ENCODE peak calls at places on chromosomes 3 and 15, in eight cellular contexts. Z, V, Q, B, E, U, X and Y are unnamed samples. For H3K4me1, the result is how much of the 10 kb centered on the place peaks cover.

GRCh38 chr3:148102156-148102555 is 595.5 kb upstream of the AGTR1 start:
- DNase-seq in Z (peak), V (no peak), Q (no peak), B (no peak), E (no peak), U (no peak), X (no peak), Y (no peak)

GRCh38 chr15:39878401-39878775 is 41.7 kb downstream of the GPR176 start:
- DNase-seq in Z (no peak), V (no peak), Q (no peak), B (no peak), E (no peak), U (no peak), X (no peak), Y (no peak)

GRCh38 chr15:58604455-58604923 is 145.0 kb downstream of the ADAM10 start:
- DNase-seq in Z (no peak), V (no peak), Q (no peak), B (no peak), E (peak), U (no peak), X (no peak), Y (no peak)

GRCh38 chr15:31487811-31488436 is 161.3 kb downstream of the KLF13 start:
- DNase-seq in Z (peak), V (no peak), Q (no peak), B (peak), E (peak), U (peak), X (no peak), Y (no peak)

GRCh38 chr3:65619391-65620298 is 419.1 kb downstream of the MAGI1 start:
- DNase-seq in Z (peak), V (no peak), Q (no peak), B (no peak), E (no peak), U (no peak), X (no peak), Y (no peak)

GRCh38 chr15:41487802-41488201 is 5.9 kb upstream of the ITPKA start:
- DNase-seq in Z (no peak), V (no peak), Q (no peak), B (no peak), E (no peak), U (no peak), X (no peak), Y (no peak)

GRCh38 chr3:100073049-100073422 is 41.3 kb downstream of the FILIP1L start:
- DNase-seq in Z (no peak), V (no peak), Q (no peak), B (no peak), E (no peak), U (no peak), X (no peak), Y (no peak)

GRCh38 chr3:75171632-75172230 is 492.4 kb upstream of the FRG2C start:
- DNase-seq in Z (peak), V (no peak), Q (no peak), B (no peak), E (peak), U (no peak), X (no peak), Y (no peak)

GRCh38 chr15:70826634-70827033 is 27.3 kb downstream of the LARP6 start:
- DNase-seq in Z (peak), V (no peak), Q (no peak), B (no peak), E (peak), U (peak), X (peak), Y (peak)

GRCh38 chr3:194931366-194931765 is 245.7 kb downstream of the FAM43A start:
- DNase-seq in Z (no peak), V (no peak), Q (no peak), B (no peak), E (no peak), U (no peak), X (no peak), Y (no peak)

GRCh38 chr15:29470311-29470710 is 200.7 kb upstream of the NSMCE3 start:
- DNase-seq in Z (no peak), V (no peak), Q (no peak), B (no peak), E (peak), U (no peak), X (no peak), Y (no peak)

GRCh38 chr3:149247929-149248691 is 26.5 kb upstream of the CP start:
- DNase-seq in Z (peak), V (no peak), Q (no peak), B (no peak), E (peak), U (peak), X (no peak), Y (no peak)

GRCh38 chr3:108588616-108589015 is 622 bp downstream of the CIP2A start:
- DNase-seq in Z (peak), V (no peak), Q (no peak), B (no peak), E (no peak), U (no peak), X (no peak), Y (no peak)

GRCh38 chr3:157354722-157355121 is 81.9 kb upstream of the PTX3 start:
- DNase-seq in Z (peak), V (no peak), Q (no peak), B (no peak), E (peak), U (no peak), X (no peak), Y (no peak)

GRCh38 chr3:49761661-49762060 is 24.7 kb downstream of the IP6K1 start:
- DNase-seq in Z (no peak), V (no peak), Q (no peak), B (no peak), E (no peak), U (no peak), X (no peak), Y (no peak)

GRCh38 chr3:128320551-128321340 is 145.9 kb downstream of the DNAJB8 start:
- DNase-seq in Z (no peak), V (no peak), Q (no peak), B (peak), E (no peak), U (no peak), X (no peak), Y (no peak)

GRCh38 chr15:34049096-34049495 is 10.1 kb upstream of the AVEN start:
- DNase-seq in Z (peak), V (no peak), Q (no peak), B (no peak), E (peak), U (peak), X (no peak), Y (no peak)

GRCh38 chr15:63364293-63365003 is 17.2 kb downstream of the CA12 start:
- DNase-seq in Z (peak), V (no peak), Q (no peak), B (no peak), E (no peak), U (no peak), X (no peak), Y (no peak)

GRCh38 chr15:84917452-84917851 is 33.0 kb downstream of the SLC28A1 start:
- DNase-seq in Z (no peak), V (no peak), Q (no peak), B (no peak), E (no peak), U (no peak), X (no peak), Y (no peak)

GRCh38 chr15:23437146-23437545 is 9.9 kb downstream of the GOLGA6L2 start:
- DNase-seq in Z (no peak), V (no peak), Q (no peak), B (no peak), E (no peak), U (no peak), X (no peak), Y (no peak)

GRCh38 chr3:94226058-94226457 is 163.2 kb downstream of the NSUN3 start:
- DNase-seq in Z (peak), V (no peak), Q (no peak), B (no peak), E (peak), U (peak), X (no peak), Y (no peak)

GRCh38 chr15:70125605-70126004 is 27.9 kb upstream of the TLE3 start:
- DNase-seq in Z (no peak), V (no peak), Q (no peak), B (no peak), E (no peak), U (no peak), X (no peak), Y (no peak)

GRCh38 chr15:93121994-93122910 is 33.2 kb upstream of the RGMA start:
- DNase-seq in Z (peak), V (no peak), Q (no peak), B (no peak), E (no peak), U (no peak), X (peak), Y (peak)

GRCh38 chr3:10342781-10343180 is 21.9 kb upstream of the SEC13 start:
- DNase-seq in Z (no peak), V (no peak), Q (no peak), B (no peak), E (no peak), U (no peak), X (no peak), Y (no peak)

GRCh38 chr3:58266577-58266976 is 29.0 kb downstream of the ABHD6 start:
- DNase-seq in Z (no peak), V (no peak), Q (no peak), B (no peak), E (no peak), U (no peak), X (no peak), Y (no peak)

GRCh38 chr15:80019168-80019745 is 40.2 kb upstream of the ZFAND6 start:
- DNase-seq in Z (no peak), V (no peak), Q (no peak), B (no peak), E (no peak), U (no peak), X (no peak), Y (no peak)

DNA sequence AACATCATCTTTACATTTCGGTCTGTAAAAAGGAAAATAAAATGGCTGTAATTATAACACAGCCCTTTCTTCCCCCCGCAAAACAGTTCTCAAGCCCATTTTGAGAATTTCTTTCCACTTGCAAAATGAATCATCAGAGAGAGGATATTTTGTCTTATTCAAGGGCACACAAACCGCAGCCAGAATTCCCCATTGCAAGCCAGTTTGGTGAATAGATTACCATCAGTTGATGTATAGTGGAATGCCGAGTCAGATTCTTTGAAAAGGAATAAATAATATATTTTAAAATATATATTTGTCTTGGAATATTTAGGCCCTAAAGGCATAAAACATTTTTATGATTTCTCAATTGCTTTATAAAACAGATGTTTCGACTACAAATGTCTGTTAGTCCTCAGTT is 420.4 kb upstream of the SEMA6D start:
- DNase-seq in Z (no peak), V (no peak), Q (no peak), B (no peak), E (no peak), U (no peak), X (no peak), Y (no peak)
- H3K4me3 ChIP-seq in Z (no peak), V (no peak), Q (no peak), B (no peak), E (no peak), U (no peak), X (no peak), Y (no peak)

DNA sequence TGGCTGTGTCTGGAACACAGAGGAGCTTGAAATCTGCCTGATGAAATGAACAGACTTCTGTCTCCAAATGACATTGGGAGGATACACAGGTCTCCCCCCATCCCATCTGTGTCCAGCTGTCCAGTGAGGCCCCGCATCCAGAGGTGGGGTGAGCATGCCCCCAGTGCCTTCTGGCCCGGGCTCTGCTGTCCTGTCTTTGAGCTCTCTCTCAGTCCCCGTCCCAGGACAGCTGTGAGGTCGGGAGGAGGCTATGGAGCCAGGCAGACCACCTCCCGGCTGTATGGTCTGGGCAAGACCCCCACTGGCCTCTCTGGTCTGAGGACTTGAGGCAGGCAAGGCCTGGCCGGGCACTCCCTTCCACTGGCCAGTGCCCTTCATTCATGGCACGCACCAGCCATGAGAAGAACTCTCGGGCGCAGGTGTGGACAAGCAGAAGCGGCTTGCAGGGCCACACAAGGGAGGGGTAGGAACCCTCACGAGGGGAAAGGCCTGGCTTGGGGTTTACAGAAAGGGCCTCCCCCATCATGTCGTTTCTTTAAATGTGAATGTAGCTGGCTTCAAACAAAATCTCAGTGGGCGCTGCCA is 38.9 kb downstream of the PCSK6 start:
- DNase-seq in Z (no peak), V (no peak), Q (no peak), B (no peak), E (no peak), U (no peak), X (no peak), Y (no peak)
- H3K4me1 ChIP-seq in Z (under half), V (under half), Q (half or more), B (under half), E (under half), U (under half), X (under half), Y (under half)

GRCh38 chr3:113005622-113006021 is 14.8 kb downstream of the GTPBP8 start:
- DNase-seq in Z (no peak), V (no peak), Q (no peak), B (no peak), E (no peak), U (no peak), X (no peak), Y (no peak)
- H3K4me3 ChIP-seq in Z (no peak), V (no peak), Q (no peak), B (no peak), E (no peak), U (no peak), X (no peak), Y (no peak)

GRCh38 chr3:51677358-51677757 is 6.3 kb downstream of the TEX264 start:
- DNase-seq in Z (no peak), V (no peak), Q (no peak), B (no peak), E (no peak), U (no peak), X (no peak), Y (no peak)

GRCh38 chr3:51679777-51680176 is 8.7 kb downstream of the TEX264 start:
- DNase-seq in Z (no peak), V (no peak), Q (no peak), B (no peak), E (no peak), U (no peak), X (no peak), Y (no peak)

GRCh38 chr3:51679318-51679717 is 8.3 kb downstream of the TEX264 start:
- DNase-seq in Z (no peak), V (no peak), Q (no peak), B (no peak), E (no peak), U (no peak), X (no peak), Y (no peak)

GRCh38 chr3:51678685-51679084 is 7.6 kb downstream of the TEX264 start:
- DNase-seq in Z (peak), V (no peak), Q (no peak), B (no peak), E (no peak), U (peak), X (no peak), Y (no peak)

GRCh38 chr3:51678186-51678585 is 7.1 kb downstream of the TEX264 start:
- DNase-seq in Z (no peak), V (no peak), Q (no peak), B (no peak), E (no peak), U (no peak), X (no peak), Y (no peak)
- H3K4me1 ChIP-seq in Z (under half), V (under half), Q (half or more), B (half or more), E (under half), U (half or more), X (under half), Y (under half)

DNA sequence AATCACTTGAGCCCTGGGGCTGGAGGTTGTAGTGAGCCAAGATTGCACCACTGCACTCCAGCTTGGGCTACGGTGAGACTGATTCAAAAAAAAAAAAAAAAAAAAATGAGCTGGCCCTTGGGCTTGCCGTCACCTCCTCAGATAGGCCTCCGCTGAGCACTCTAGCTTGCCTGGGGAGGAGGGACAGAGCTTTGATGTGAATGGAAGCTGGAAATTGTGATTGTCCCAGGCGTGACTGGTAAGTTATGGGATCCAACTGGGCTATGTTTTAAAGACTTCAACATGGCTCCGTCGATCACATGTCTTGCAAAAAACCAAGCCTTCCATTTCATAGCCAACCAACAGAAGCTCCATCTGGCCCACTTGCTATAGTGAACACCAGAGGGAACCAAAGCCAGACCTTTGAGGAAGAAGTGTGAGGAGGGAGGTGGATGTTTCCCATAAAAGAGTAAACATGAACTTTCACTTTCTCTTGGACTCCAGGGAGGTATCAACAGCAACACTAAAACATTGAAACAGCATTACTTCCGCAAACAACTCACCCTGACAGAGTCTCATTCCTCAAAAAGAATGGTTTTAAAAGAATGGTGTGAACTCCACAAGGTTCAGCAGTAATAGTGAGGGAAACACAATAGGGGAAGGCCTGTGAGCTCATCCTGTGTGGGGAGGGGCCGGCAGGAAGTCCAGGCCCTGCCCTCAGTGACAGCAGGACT is 59.3 kb upstream of the IL12A start:
- DNase-seq in Z (peak), V (peak), Q (peak), B (no peak), E (peak), U (peak), X (no peak), Y (peak)
- H3K4me3 ChIP-seq in Z (peak), V (no peak), Q (no peak), B (no peak), E (peak), U (no peak), X (no peak), Y (no peak)

DNA sequence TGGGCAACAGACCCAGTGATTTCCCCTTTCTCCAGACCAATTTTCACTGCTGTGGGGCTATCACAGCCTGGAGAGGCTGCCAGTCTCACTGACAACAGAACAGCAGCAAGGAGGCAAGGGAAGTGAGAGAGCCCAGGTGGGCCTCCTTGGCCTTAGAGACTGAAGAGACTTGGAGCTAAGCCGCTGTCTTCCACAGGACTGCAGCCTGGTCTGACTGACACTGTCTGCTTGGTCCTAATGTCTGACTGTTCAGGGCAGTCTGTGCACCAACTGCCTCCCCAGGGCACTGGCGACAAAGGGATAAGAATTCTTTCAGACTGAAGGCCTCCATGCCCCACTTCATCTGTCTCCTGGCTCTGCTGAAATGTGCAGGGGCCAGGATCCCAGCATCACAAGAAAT is 11.5 kb downstream of the POMGNT2 start:
- DNase-seq in Z (no peak), V (no peak), Q (no peak), B (no peak), E (no peak), U (no peak), X (no peak), Y (no peak)
- H3K4me1 ChIP-seq in Z (under half), V (under half), Q (under half), B (under half), E (under half), U (under half), X (under half), Y (under half)

GRCh38 chr3:105634719-105635118 is 234.1 kb downstream of the CBLB start:
- DNase-seq in Z (no peak), V (no peak), Q (no peak), B (no peak), E (no peak), U (no peak), X (no peak), Y (no peak)

GRCh38 chr3:105626739-105627138 is 242.1 kb downstream of the CBLB start:
- DNase-seq in Z (no peak), V (no peak), Q (no peak), B (no peak), E (no peak), U (no peak), X (no peak), Y (no peak)

DNA sequence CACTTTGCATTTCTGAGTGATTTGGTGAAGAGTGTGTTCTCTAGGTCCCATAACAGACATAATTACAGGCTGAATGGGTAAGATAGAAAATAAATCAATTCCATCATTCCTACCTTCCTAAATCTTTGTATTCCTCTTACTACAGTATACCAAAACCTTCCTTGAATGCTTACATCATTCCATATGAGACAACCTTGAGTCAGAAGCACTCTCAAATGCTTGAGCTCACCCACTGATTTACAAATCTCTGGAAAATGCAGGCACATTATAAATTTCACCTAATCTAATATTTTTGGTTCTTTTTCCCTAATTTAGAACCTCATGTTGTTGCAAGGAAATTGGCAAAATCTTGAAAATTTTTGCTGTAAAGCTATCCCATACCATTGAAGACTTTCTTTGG is 239.1 kb downstream of the CBLB start:
- DNase-seq in Z (peak), V (no peak), Q (no peak), B (no peak), E (peak), U (peak), X (no peak), Y (no peak)
- H3K4me3 ChIP-seq in Z (no peak), V (no peak), Q (no peak), B (no peak), E (no peak), U (no peak), X (no peak), Y (no peak)